ENCODE peak calls at places on chromosomes 16 and 17, in five cellular contexts. One of them, this sample, is unnamed.
A peak's percentile ranks its signal among the peaks of the same experiment; 100 is the strongest.

GRCh38 chr16:20359997-20360396 is 7.5 kb upstream of the UMOD start:
- DNase-seq in NCI-H2081: no peak
- DNase-seq in nephron progenitor cell: peak; percentile 20
- DNase-seq in stimulated activated CD8-positive, alpha-beta memory T cell treated with anti-CD3 and anti-CD28 coated beads, Interleukin-4, amount 100 ng/mL, for 24 hours: no peak
- DNase-seq in activated CD8-positive, alpha-beta memory T cell treated with anti-CD3 and anti-CD28 coated beads for 4 hours: no peak
- DNase-seq in this sample: no peak

GRCh38 chr17:30273373-30273772 is 18.4 kb downstream of the BLMH start:
- DNase-seq in NCI-H2081: no peak
- DNase-seq in nephron progenitor cell: no peak
- DNase-seq in stimulated activated CD8-positive, alpha-beta memory T cell treated with anti-CD3 and anti-CD28 coated beads, Interleukin-4, amount 100 ng/mL, for 24 hours: no peak
- DNase-seq in activated CD8-positive, alpha-beta memory T cell treated with anti-CD3 and anti-CD28 coated beads for 4 hours: no peak
- DNase-seq in this sample: no peak

GRCh38 chr17:40060887-40061480 is 1.8 kb upstream of the THRA start:
- DNase-seq in NCI-H2081: no peak
- DNase-seq in nephron progenitor cell: no peak
- DNase-seq in stimulated activated CD8-positive, alpha-beta memory T cell treated with anti-CD3 and anti-CD28 coated beads, Interleukin-4, amount 100 ng/mL, for 24 hours: no peak
- DNase-seq in activated CD8-positive, alpha-beta memory T cell treated with anti-CD3 and anti-CD28 coated beads for 4 hours: no peak
- DNase-seq in this sample: no peak

GRCh38 chr17:78667741-78668640 is 90.8 kb upstream of the DNAH17 start:
- DNase-seq in NCI-H2081: no peak
- DNase-seq in nephron progenitor cell: no peak
- DNase-seq in stimulated activated CD8-positive, alpha-beta memory T cell treated with anti-CD3 and anti-CD28 coated beads, Interleukin-4, amount 100 ng/mL, for 24 hours: no peak
- DNase-seq in activated CD8-positive, alpha-beta memory T cell treated with anti-CD3 and anti-CD28 coated beads for 4 hours: no peak
- DNase-seq in this sample: no peak

GRCh38 chr16:82042841-82043240 is 7.8 kb downstream of the HSD17B2 start:
- DNase-seq in NCI-H2081: no peak
- DNase-seq in nephron progenitor cell: no peak
- DNase-seq in stimulated activated CD8-positive, alpha-beta memory T cell treated with anti-CD3 and anti-CD28 coated beads, Interleukin-4, amount 100 ng/mL, for 24 hours: no peak
- DNase-seq in activated CD8-positive, alpha-beta memory T cell treated with anti-CD3 and anti-CD28 coated beads for 4 hours: no peak
- DNase-seq in this sample: no peak

GRCh38 chr17:55674107-55674506 is 48.6 kb downstream of the TMEM100 start:
- DNase-seq in NCI-H2081: no peak
- DNase-seq in nephron progenitor cell: no peak
- DNase-seq in stimulated activated CD8-positive, alpha-beta memory T cell treated with anti-CD3 and anti-CD28 coated beads, Interleukin-4, amount 100 ng/mL, for 24 hours: no peak
- DNase-seq in activated CD8-positive, alpha-beta memory T cell treated with anti-CD3 and anti-CD28 coated beads for 4 hours: no peak
- DNase-seq in this sample: no peak

GRCh38 chr16:8686879-8687278 is 12.5 kb downstream of the ABAT start:
- DNase-seq in NCI-H2081: no peak
- DNase-seq in nephron progenitor cell: no peak
- DNase-seq in stimulated activated CD8-positive, alpha-beta memory T cell treated with anti-CD3 and anti-CD28 coated beads, Interleukin-4, amount 100 ng/mL, for 24 hours: no peak
- DNase-seq in activated CD8-positive, alpha-beta memory T cell treated with anti-CD3 and anti-CD28 coated beads for 4 hours: no peak
- DNase-seq in this sample: no peak

GRCh38 chr17:62778990-62779681 is 29.0 kb downstream of the MARCHF10 start:
- DNase-seq in NCI-H2081: peak; percentile 29
- DNase-seq in nephron progenitor cell: no peak
- DNase-seq in stimulated activated CD8-positive, alpha-beta memory T cell treated with anti-CD3 and anti-CD28 coated beads, Interleukin-4, amount 100 ng/mL, for 24 hours: no peak
- DNase-seq in activated CD8-positive, alpha-beta memory T cell treated with anti-CD3 and anti-CD28 coated beads for 4 hours: no peak
- DNase-seq in this sample: no peak

GRCh38 chr16:1357906-1358566 is 6.3 kb downstream of the GNPTG start:
- DNase-seq in NCI-H2081: no peak
- DNase-seq in nephron progenitor cell: no peak
- DNase-seq in stimulated activated CD8-positive, alpha-beta memory T cell treated with anti-CD3 and anti-CD28 coated beads, Interleukin-4, amount 100 ng/mL, for 24 hours: no peak
- DNase-seq in activated CD8-positive, alpha-beta memory T cell treated with anti-CD3 and anti-CD28 coated beads for 4 hours: no peak
- DNase-seq in this sample: no peak

GRCh38 chr17:1000597-1001490 is 3.9 kb downstream of the TIMM22 start:
- DNase-seq in NCI-H2081: no peak
- DNase-seq in nephron progenitor cell: no peak
- DNase-seq in stimulated activated CD8-positive, alpha-beta memory T cell treated with anti-CD3 and anti-CD28 coated beads, Interleukin-4, amount 100 ng/mL, for 24 hours: no peak
- DNase-seq in activated CD8-positive, alpha-beta memory T cell treated with anti-CD3 and anti-CD28 coated beads for 4 hours: no peak
- DNase-seq in this sample: no peak

GRCh38 chr16:70778901-70779309 is 22.1 kb downstream of the VAC14 start:
- DNase-seq in NCI-H2081: no peak
- DNase-seq in nephron progenitor cell: peak; percentile 82
- DNase-seq in stimulated activated CD8-positive, alpha-beta memory T cell treated with anti-CD3 and anti-CD28 coated beads, Interleukin-4, amount 100 ng/mL, for 24 hours: no peak
- DNase-seq in activated CD8-positive, alpha-beta memory T cell treated with anti-CD3 and anti-CD28 coated beads for 4 hours: no peak
- DNase-seq in this sample: no peak